ENCODE peak calls at places on chromosomes 12 and 14, in four cellular contexts. One of them, this sample, is unnamed. For H3K4me1, the result is how much of the 10 kb centered on the place peaks cover.

GRCh38 chr12:89710873-89711179 is 2.2 kb upstream of the ATP2B1 start:
- DNase-seq in upper lobe of right lung: no peak
- DNase-seq in lung: no peak
- DNase-seq in left lung: no peak
- DNase-seq in this sample: no peak

GRCh38 chr12:20561886-20562285 is 133.2 kb upstream of the SLCO1C1 start:
- DNase-seq in lung: no peak
- DNase-seq in upper lobe of right lung: no peak
- DNase-seq in left lung: no peak
- DNase-seq in this sample: no peak

GRCh38 chr12:59041241-59042121 is 121.2 kb upstream of the LRIG3 start:
- DNase-seq in left lung: no peak
- DNase-seq in lung: no peak
- DNase-seq in upper lobe of right lung: no peak
- DNase-seq in this sample: no peak

GRCh38 chr12:54725233-54725843 is 77.2 kb upstream of the DCD start:
- DNase-seq in left lung: no peak
- DNase-seq in lung: no peak
- DNase-seq in upper lobe of right lung: no peak
- DNase-seq in this sample: peak

GRCh38 chr12:6285063-6285477 is 25.4 kb upstream of the PLEKHG6 start:
- DNase-seq in lung: peak
- DNase-seq in left lung: no peak
- DNase-seq in upper lobe of right lung: no peak
- DNase-seq in this sample: peak

GRCh38 chr12:14260011-14260993 is 105.2 kb upstream of the ATF7IP start:
- DNase-seq in lung: peak
- DNase-seq in upper lobe of right lung: peak
- DNase-seq in left lung: peak
- DNase-seq in this sample: peak

GRCh38 chr14:74531467-74531866 is 37.9 kb downstream of the ISCA2 start:
- DNase-seq in lung: peak
- DNase-seq in left lung: peak
- DNase-seq in upper lobe of right lung: no peak
- DNase-seq in this sample: peak

GRCh38 chr14:59919582-59920377 is at the start of gene LRRC9:
- DNase-seq in lung: peak
- DNase-seq in upper lobe of right lung: peak
- DNase-seq in left lung: peak
- DNase-seq in this sample: peak

GRCh38 chr14:58272589-58273372 is 25.6 kb upstream of the ARID4A start:
- DNase-seq in lung: peak
- DNase-seq in upper lobe of right lung: no peak
- DNase-seq in left lung: no peak
- DNase-seq in this sample: no peak

GRCh38 chr12:22505826-22506225 is 38.5 kb downstream of the C2CD5 start:
- DNase-seq in lung: no peak
- DNase-seq in left lung: no peak
- DNase-seq in upper lobe of right lung: no peak
- DNase-seq in this sample: no peak

GRCh38 chr14:73786632-73786941 is 65.0 kb upstream of the PTGR2 start:
- DNase-seq in upper lobe of right lung: peak
- DNase-seq in lung: no peak
- DNase-seq in left lung: peak
- DNase-seq in this sample: peak

GRCh38 chr12:10354071-10354470 is 35.8 kb downstream of the KLRK1 start:
- DNase-seq in left lung: no peak
- DNase-seq in upper lobe of right lung: no peak
- DNase-seq in lung: no peak
- DNase-seq in this sample: no peak

GRCh38 chr14:65472189-65472588 is 59.7 kb downstream of the FUT8 start:
- DNase-seq in left lung: no peak
- DNase-seq in lung: no peak
- DNase-seq in upper lobe of right lung: no peak
- DNase-seq in this sample: no peak

GRCh38 chr12:108477055-108477880 is 37.8 kb upstream of the FICD start:
- DNase-seq in left lung: no peak
- DNase-seq in lung: no peak
- DNase-seq in upper lobe of right lung: no peak
- DNase-seq in this sample: no peak

GRCh38 chr14:99012703-99013102 is 259.3 kb downstream of the BCL11B start:
- DNase-seq in upper lobe of right lung: no peak
- DNase-seq in left lung: no peak
- DNase-seq in lung: no peak
- DNase-seq in this sample: no peak

GRCh38 chr14:52895000-52895399 is 55.9 kb downstream of the FERMT2 start:
- DNase-seq in lung: no peak
- DNase-seq in left lung: no peak
- DNase-seq in upper lobe of right lung: no peak
- DNase-seq in this sample: no peak

GRCh38 chr12:69789351-69789750 is 35.7 kb upstream of the MYRFL start:
- DNase-seq in upper lobe of right lung: no peak
- DNase-seq in left lung: no peak
- DNase-seq in lung: no peak
- DNase-seq in this sample: no peak
- H3K4me1 ChIP-seq in upper lobe of right lung: under half
- H3K4me1 ChIP-seq in left lung: under half
- H3K4me1 ChIP-seq in lung: under half
- H3K4me1 ChIP-seq in this sample: under half

DNA sequence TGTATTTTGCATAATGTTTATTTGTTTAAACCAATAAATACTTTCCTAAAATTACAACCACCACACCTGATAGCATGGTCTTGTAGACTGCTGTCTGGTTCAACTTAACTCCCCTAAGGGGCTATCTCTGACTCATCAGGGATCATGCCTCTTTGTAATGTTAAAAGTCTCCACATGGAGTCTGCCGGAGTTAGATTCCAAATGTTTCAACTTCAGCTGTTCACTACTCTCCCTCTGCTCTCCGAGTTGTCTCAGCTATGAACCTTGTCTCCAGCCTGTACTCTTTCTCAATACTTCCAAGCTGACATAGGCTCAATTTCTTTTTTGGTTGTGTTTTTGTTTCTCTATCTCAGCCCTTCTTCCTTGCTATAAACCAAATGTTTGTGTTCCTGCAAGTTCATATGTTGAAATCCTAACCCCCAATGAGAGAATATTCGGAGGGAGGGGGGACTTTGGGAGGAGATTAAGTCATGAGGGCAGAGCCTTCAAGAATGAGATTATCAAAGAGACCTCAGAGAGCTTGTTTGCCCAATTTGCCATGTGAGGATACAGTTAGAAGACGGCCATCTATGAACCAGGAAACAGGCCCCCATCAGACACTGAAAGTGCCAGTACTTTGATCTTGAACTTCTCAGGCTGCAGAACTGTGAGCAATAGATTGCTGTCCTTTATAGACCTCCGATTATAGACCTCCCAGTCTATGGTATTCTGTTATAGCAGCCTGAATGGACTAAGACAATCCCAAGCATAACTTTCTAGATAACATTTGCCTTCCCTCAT is 858.2 kb downstream of the VRK1 start:
- DNase-seq in lung: no peak
- DNase-seq in left lung: no peak
- DNase-seq in upper lobe of right lung: no peak
- DNase-seq in this sample: no peak
- TF ChIP-seq CTCF in lung: no peak
- TF ChIP-seq CTCF in left lung: no peak
- TF ChIP-seq CTCF in upper lobe of right lung: no peak
- TF ChIP-seq CTCF in this sample: no peak

DNA sequence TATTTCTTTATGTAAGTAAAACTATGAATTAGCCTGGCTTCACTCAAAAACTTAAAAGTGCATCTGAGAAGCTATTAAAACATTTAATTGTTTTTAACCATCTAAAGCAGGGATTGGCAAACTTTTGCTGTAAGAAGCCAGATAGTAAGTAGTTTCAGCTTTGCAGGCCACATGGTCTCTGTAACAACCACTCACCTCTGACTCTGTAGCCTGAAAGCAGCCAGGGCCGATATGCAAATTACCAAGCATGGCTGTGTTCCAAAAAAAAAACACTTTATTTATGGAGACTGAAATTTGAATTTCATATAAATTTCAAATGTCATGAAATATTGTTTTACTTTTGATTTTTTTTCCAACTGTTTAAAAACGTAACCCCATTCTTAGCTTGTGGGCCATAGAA is 95.3 kb downstream of the CIT start:
- DNase-seq in left lung: no peak
- DNase-seq in upper lobe of right lung: no peak
- DNase-seq in lung: no peak
- DNase-seq in this sample: no peak
- H3K27ac ChIP-seq in left lung: no peak
- H3K27ac ChIP-seq in upper lobe of right lung: no peak
- H3K27ac ChIP-seq in lung: no peak
- H3K27ac ChIP-seq in this sample: no peak

GRCh38 chr14:79837699-79838098 is 373.6 kb downstream of the DIO2 start:
- DNase-seq in lung: no peak
- DNase-seq in upper lobe of right lung: no peak
- DNase-seq in left lung: no peak
- DNase-seq in this sample: no peak
- H3K4me1 ChIP-seq in lung: under half
- H3K4me1 ChIP-seq in upper lobe of right lung: under half
- H3K4me1 ChIP-seq in left lung: under half
- H3K4me1 ChIP-seq in this sample: under half

GRCh38 chr12:119338593-119339363 is 4.2 kb downstream of the CCDC60 start:
- DNase-seq in lung: no peak
- DNase-seq in left lung: no peak
- DNase-seq in upper lobe of right lung: no peak
- DNase-seq in this sample: no peak
- TF ChIP-seq CTCF in lung: no peak
- TF ChIP-seq CTCF in left lung: no peak
- TF ChIP-seq CTCF in upper lobe of right lung: no peak
- TF ChIP-seq CTCF in this sample: no peak

GRCh38 chr14:96126783-96127271 is 77.8 kb upstream of the BDKRB2 start:
- DNase-seq in upper lobe of right lung: no peak
- DNase-seq in lung: no peak
- DNase-seq in left lung: no peak
- DNase-seq in this sample: no peak
- H3K27ac ChIP-seq in upper lobe of right lung: no peak
- H3K27ac ChIP-seq in lung: no peak
- H3K27ac ChIP-seq in left lung: peak
- H3K27ac ChIP-seq in this sample: no peak

DNA sequence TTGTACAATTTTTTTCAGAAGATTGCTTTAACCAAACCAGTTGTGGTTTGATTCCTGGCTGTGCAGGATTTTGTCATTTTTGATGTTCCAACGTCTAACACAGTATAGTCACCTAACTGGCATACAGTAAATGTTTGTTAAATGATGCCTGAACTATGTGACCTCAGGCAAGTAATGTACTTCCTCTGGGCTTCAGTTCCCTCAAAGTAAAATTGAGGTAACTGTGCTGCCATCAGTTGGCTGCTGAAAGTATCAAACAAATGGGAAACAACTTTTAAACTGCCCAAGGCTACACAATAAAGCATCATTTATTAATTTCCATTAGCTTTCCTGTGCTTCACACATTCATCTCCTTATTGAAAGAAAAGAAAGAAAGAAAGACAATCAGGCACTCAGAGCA is 4.3 kb downstream of the TM7SF3 start:
- DNase-seq in lung: no peak
- DNase-seq in left lung: no peak
- DNase-seq in upper lobe of right lung: no peak
- DNase-seq in this sample: no peak
- H3K4me1 ChIP-seq in lung: under half
- H3K4me1 ChIP-seq in left lung: under half
- H3K4me1 ChIP-seq in upper lobe of right lung: under half
- H3K4me1 ChIP-seq in this sample: under half

DNA sequence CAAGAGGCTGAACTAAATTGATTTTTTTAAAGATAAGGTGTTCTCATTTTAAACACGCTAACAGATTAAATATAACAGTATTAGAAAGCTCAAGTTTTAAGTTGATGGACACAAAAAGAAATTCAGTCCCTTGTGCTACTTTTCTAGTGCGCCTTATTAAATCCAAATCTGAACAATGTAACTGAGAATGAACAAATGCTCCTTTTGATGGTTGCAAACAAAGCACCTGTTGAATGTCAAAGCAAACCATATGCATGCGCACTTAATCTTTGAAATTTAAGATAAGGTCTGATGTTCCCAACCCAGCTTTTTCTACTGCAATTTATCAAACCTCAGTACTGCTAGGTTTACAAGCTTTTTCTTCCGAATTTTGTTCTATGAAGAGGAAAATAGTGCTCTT is 401.8 kb downstream of the PAWR start:
- DNase-seq in lung: no peak
- DNase-seq in upper lobe of right lung: no peak
- DNase-seq in left lung: no peak
- DNase-seq in this sample: no peak
- TF ChIP-seq CTCF in lung: no peak
- TF ChIP-seq CTCF in upper lobe of right lung: no peak
- TF ChIP-seq CTCF in left lung: no peak
- TF ChIP-seq CTCF in this sample: no peak

GRCh38 chr12:113187588-113187987 is 2.1 kb downstream of the RITA1 start:
- DNase-seq in lung: no peak
- DNase-seq in left lung: no peak
- DNase-seq in upper lobe of right lung: no peak
- DNase-seq in this sample: no peak

GRCh38 chr12:113184900-113185179 is 438 bp downstream of the DDX54 start:
- DNase-seq in upper lobe of right lung: peak
- DNase-seq in lung: peak
- DNase-seq in left lung: peak
- DNase-seq in this sample: peak

GRCh38 chr12:113185180-113186032 is at the start of the genes DDX54 and RITA1:
- DNase-seq in lung: peak
- DNase-seq in left lung: peak
- DNase-seq in upper lobe of right lung: peak
- DNase-seq in this sample: peak

GRCh38 chr12:113186033-113186365 is 478 bp downstream of the RITA1 start:
- DNase-seq in lung: no peak
- DNase-seq in upper lobe of right lung: no peak
- DNase-seq in left lung: no peak
- DNase-seq in this sample: peak

DNA sequence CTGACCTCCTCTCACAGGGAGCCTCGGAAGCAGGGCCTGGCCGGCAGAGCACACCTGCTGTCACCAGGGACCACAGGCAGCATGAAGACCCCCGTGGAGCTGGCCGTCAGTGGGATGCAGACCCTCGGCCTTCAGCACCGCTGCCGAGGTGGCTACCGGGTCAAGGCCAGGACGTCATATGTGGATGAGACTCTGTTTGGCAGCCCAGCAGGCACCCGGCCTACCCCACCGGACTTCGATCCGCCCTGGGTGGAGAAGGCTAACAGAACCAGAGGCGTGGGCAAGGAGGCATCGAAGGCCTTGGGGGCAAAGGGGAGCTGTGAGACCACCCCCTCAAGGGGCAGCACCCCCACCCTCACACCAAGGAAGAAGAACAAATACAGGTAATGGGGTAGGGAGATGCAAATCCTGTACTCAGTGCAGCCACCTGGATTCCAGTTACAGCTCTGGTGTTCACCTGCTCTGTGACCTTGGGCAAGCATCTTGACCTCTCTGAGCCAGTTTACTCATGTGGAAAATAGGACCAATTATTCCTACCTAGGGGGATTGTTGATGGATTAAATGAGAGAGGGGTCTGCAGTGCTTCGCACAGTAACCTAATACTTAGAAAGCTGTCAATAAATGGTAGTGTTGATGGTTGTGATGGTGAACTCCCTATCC is 1.3 kb downstream of the RITA1 start:
- DNase-seq in lung: no peak
- DNase-seq in left lung: no peak
- DNase-seq in upper lobe of right lung: no peak
- DNase-seq in this sample: no peak
- H3K27ac ChIP-seq in lung: peak
- H3K27ac ChIP-seq in left lung: no peak
- H3K27ac ChIP-seq in upper lobe of right lung: no peak
- H3K27ac ChIP-seq in this sample: no peak

This sample was measured in cardiac muscle cell.